ENCODE peak calls at places on chromosomes 1 and 21, in nine cellular contexts. N is B cell, S is PC-3, Q is pancreas, C is GM23338, E is dorsolateral prefrontal cortex, O is astrocyte of the spinal cord, Y is kidney, F is GM06990. D is an unnamed sample.

GRCh38 chr21:17783816-17784598 is 35.1 kb downstream of the C21orf91 start:
- DNase-seq in O (no peak), Y (no peak), Q (no peak), S (no peak), F (peak; percentile 78), E (no peak), C (no peak), N (peak; percentile 47), D (peak; percentile 68)

GRCh38 chr21:25171438-25171837 is 435.8 kb downstream of the MRPL39 start:
- DNase-seq in O (peak; percentile 75), F (no peak), Y (no peak), E (no peak), S (peak; percentile 55), C (no peak), Q (no peak), N (no peak), D (no peak)

GRCh38 chr1:62784509-62785365 is 805 bp downstream of the ATG4C start:
- DNase-seq in S (no peak), N (no peak), O (peak; percentile 45), E (no peak), F (no peak), C (no peak), Q (no peak), Y (no peak), D (peak; percentile 44)

GRCh38 chr1:116666090-116666489 is 1.4 kb downstream of the IGSF3 start:
- DNase-seq in Q (no peak), E (no peak), O (no peak), S (peak; percentile 17), C (peak; percentile 17), F (no peak), Y (no peak), N (no peak), D (no peak)

GRCh38 chr1:1244192-1244811 is 2.2 kb downstream of the C1QTNF12 start:
- DNase-seq in C (no peak), Y (no peak), N (no peak), O (no peak), F (no peak), S (no peak), E (no peak), Q (no peak), D (no peak)

GRCh38 chr1:173573596-173573995 is 29.3 kb downstream of the SLC9C2 start:
- DNase-seq in C (no peak), Q (no peak), O (no peak), F (no peak), E (no peak), Y (no peak), N (no peak), S (peak; percentile 88), D (no peak)

GRCh38 chr1:31901838-31902508 is 36.2 kb downstream of the PTP4A2 start:
- DNase-seq in Y (no peak), C (no peak), F (no peak), N (no peak), E (no peak), O (no peak), Q (no peak), S (no peak), D (no peak)

GRCh38 chr1:59520759-59521442 is 224.0 kb downstream of the FGGY start:
- DNase-seq in C (no peak), Y (peak; percentile 80), Q (no peak), E (no peak), N (no peak), O (peak; percentile 86), F (no peak), S (no peak), D (no peak)

GRCh38 chr21:29064850-29065481 is 8.5 kb downstream of the CCT8 start:
- DNase-seq in O (no peak), Q (no peak), E (no peak), S (no peak), N (no peak), C (no peak), Y (no peak), F (peak; percentile 37), D (no peak)

GRCh38 chr1:234973426-234974250 is 155.0 kb downstream of the TOMM20 start:
- DNase-seq in O (no peak), F (no peak), Q (no peak), C (no peak), Y (no peak), S (no peak), E (no peak), N (no peak), D (no peak)

GRCh38 chr1:52629021-52629643 is 3.8 kb upstream of the SHISAL2A start:
- DNase-seq in C (peak; percentile 54), O (no peak), S (no peak), E (peak; percentile 69), Y (peak; percentile 84), Q (no peak), F (no peak), N (no peak), D (no peak)

GRCh38 chr1:4585705-4586104 is 68.7 kb upstream of the AJAP1 start:
- DNase-seq in O (no peak), F (no peak), Q (no peak), E (no peak), N (no peak), S (no peak), C (no peak), Y (peak; percentile 50), D (no peak)

GRCh38 chr1:41361495-41362356 is 492 bp downstream of the FOXO6 start:
- DNase-seq in N (no peak), O (no peak), C (peak; percentile 56), E (no peak), S (no peak), F (peak; percentile 35), Q (no peak), Y (no peak), D (peak; percentile 49)

GRCh38 chr1:217881131-217881543 is 250.0 kb downstream of the SPATA17 start:
- DNase-seq in O (no peak), S (peak; percentile 33), E (no peak), C (no peak), F (no peak), Y (no peak), N (no peak), Q (no peak), D (no peak)

GRCh38 chr1:46521417-46521816 is 30.0 kb downstream of the KNCN start:
- DNase-seq in O (no peak), C (no peak), Q (no peak), Y (peak; percentile 11), S (no peak), E (no peak), N (no peak), F (no peak), D (no peak)

GRCh38 chr1:35324486-35324885 is 56.0 kb downstream of the ZMYM4 start:
- DNase-seq in N (no peak), O (peak; percentile 23), C (no peak), S (no peak), E (no peak), Y (no peak), Q (no peak), F (no peak), D (no peak)

GRCh38 chr1:246246430-246246829 is 260.6 kb downstream of the SMYD3 start:
- DNase-seq in O (no peak), F (no peak), Y (no peak), N (no peak), E (no peak), S (peak; percentile 10), Q (no peak), C (no peak), D (no peak)
- TF ChIP-seq CTCF in O (no peak), F (no peak), Y (no peak), N (no peak), E (no peak), S (peak; percentile 47), Q (no peak), C (no peak), D (no peak)

GRCh38 chr1:230791986-230792564 is 44.9 kb downstream of the CAPN9 start:
- DNase-seq in N (no peak), Y (no peak), F (no peak), Q (no peak), E (no peak), O (no peak), S (no peak), C (no peak), D (no peak)

GRCh38 chr1:230794871-230795645 is 47.9 kb downstream of the CAPN9 start:
- DNase-seq in S (no peak), C (no peak), Y (no peak), O (no peak), E (no peak), Q (no peak), F (no peak), N (no peak), D (no peak)

GRCh38 chr1:230793463-230793745 is 46.2 kb downstream of the CAPN9 start:
- DNase-seq in Q (no peak), F (no peak), S (no peak), O (no peak), Y (no peak), C (no peak), E (no peak), N (no peak), D (no peak)

GRCh38 chr1:230794431-230794830 is 47.2 kb downstream of the CAPN9 start:
- DNase-seq in E (no peak), N (no peak), F (no peak), Y (no peak), O (no peak), C (no peak), Q (no peak), S (peak; percentile 34), D (no peak)

GRCh38 chr1:230792691-230793462 is 45.7 kb downstream of the CAPN9 start:
- DNase-seq in N (no peak), O (peak; percentile 5), F (no peak), C (no peak), E (no peak), Q (no peak), Y (no peak), S (peak; percentile 50), D (no peak)
- TF ChIP-seq CTCF in N (no peak), O (peak; percentile 22), F (peak; percentile 18), C (peak; percentile 46), E (no peak), Q (no peak), Y (no peak), S (peak; percentile 67), D (no peak)

DNA sequence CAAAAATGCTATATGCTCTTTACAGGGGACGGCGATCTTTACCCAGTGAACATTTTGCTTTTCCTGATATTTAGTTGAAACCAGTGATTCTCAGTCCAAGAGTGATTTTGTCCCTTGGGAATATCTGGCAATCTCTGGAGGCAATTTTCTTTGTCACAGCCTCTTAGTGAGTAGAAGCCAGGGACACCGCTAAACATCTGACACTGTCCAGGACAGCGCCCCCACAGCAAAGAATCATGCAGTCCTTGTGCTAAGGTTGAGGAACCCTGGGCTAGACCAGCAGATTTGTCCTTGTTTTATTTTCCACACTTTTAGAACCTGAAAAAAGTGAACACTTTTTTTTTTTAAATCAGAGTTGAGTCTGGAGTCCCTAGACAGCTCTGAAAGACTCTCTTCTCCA is 13.1 kb downstream of the EVA1C start:
- DNase-seq in S (no peak), N (no peak), F (no peak), O (no peak), C (no peak), Y (no peak), Q (no peak), E (no peak), D (no peak)
- TF ChIP-seq CTCF in S (peak; percentile 39), N (no peak), F (no peak), O (no peak), C (peak; percentile 52), Y (no peak), Q (no peak), E (no peak), D (no peak)

DNA sequence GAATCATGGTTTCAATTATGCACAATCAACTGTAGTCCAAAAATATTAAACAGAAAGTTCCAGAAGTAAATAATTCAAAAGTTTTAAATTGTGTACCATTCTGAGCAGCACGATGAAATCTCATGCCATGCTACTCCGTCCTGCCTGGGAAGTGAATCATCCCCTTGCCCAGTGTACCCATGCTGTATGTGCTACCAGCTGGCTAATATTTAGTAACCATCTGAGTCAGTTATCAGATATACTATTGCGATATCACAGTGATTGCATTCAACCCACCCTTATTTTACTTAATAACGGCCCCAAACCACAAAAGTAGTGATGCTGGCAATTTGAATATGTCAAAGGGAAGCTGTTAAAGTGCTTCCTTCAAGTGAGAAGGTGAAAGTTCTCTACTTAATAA is 56.2 kb downstream of the EVI5 start:
- DNase-seq in S (peak; percentile 37), F (no peak), Q (no peak), N (no peak), E (no peak), Y (no peak), C (no peak), O (no peak), D (no peak)
- TF ChIP-seq CTCF in S (no peak), F (no peak), Q (no peak), N (no peak), E (no peak), Y (no peak), C (no peak), O (no peak), D (no peak)

D was measured in activated CD8-positive, alpha-beta T cell treated with anti-CD3 and anti-CD28 coated beads for 36 hours.